ENCODE peak calls at places on chromosomes 16 and 17, in five cellular contexts. Q is HFF-Myc, D is lower lobe of right lung, Z is GM04504, Y is ELF-1. U is an unnamed sample.

GRCh38 chr16:57299009-57299718 is 14.7 kb upstream of the PLLP start:
- DNase-seq in Z (no peak), D (peak), Y (no peak), Q (no peak), U (no peak)

GRCh38 chr16:81521141-81521626 is 76.6 kb downstream of the CMIP start:
- DNase-seq in Y (peak), Z (no peak), D (peak), Q (no peak), U (no peak)

GRCh38 chr16:65667013-65667578 is 545.2 kb upstream of the CDH11 start:
- DNase-seq in D (no peak), Q (no peak), Z (peak), Y (peak), U (peak)

GRCh38 chr16:85350973-85351372 is 238.7 kb upstream of the CIBAR2 start:
- DNase-seq in D (peak), Z (peak), Q (peak), Y (no peak), U (no peak)

GRCh38 chr17:76137026-76137350 is 4.1 kb downstream of the FOXJ1 start:
- DNase-seq in Q (no peak), D (no peak), Y (no peak), Z (no peak), U (no peak)

GRCh38 chr17:2931426-2931825 is 132.0 kb downstream of the OR1D5 start:
- DNase-seq in Q (no peak), Z (no peak), Y (no peak), D (no peak), U (peak)

GRCh38 chr17:57940653-57941329 is 14.4 kb downstream of the CUEDC1 start:
- DNase-seq in Q (no peak), D (no peak), Y (no peak), Z (no peak), U (no peak)

GRCh38 chr16:88636488-88637265 is 1.7 kb upstream of the IL17C start:
- DNase-seq in Q (no peak), D (no peak), Y (no peak), Z (no peak), U (no peak)

GRCh38 chr17:29461807-29462206 is 71.6 kb downstream of the TAOK1 start:
- DNase-seq in Q (no peak), Z (no peak), D (no peak), Y (no peak), U (no peak)

GRCh38 chr16:80105160-80105559 is 435.6 kb upstream of the DYNLRB2 start:
- DNase-seq in Q (no peak), Z (no peak), Y (no peak), D (no peak), U (no peak)

GRCh38 chr16:4373909-4374742 is 2.5 kb downstream of the VASN start:
- DNase-seq in Z (peak), Q (no peak), D (peak), Y (peak), U (peak)

GRCh38 chr17:44786551-44787081 is 27.8 kb downstream of the ADAM11 start:
- DNase-seq in Q (no peak), D (no peak), Y (no peak), Z (no peak), U (peak)

GRCh38 chr16:67197704-67198103 is 1.2 kb upstream of the ELMO3 start:
- DNase-seq in Y (no peak), Q (no peak), Z (no peak), D (no peak), U (no peak)

GRCh38 chr16:70705056-70705455 is 19.2 kb upstream of the MTSS2 start:
- DNase-seq in D (no peak), Y (no peak), Z (peak), Q (no peak), U (no peak)